ENCODE peak calls at places on chromosomes 1 and 21, in ten cellular contexts. C is mesendoderm; T is PC-9; V is neural progenitor cell; R is fibroblast of lung; W is psoas muscle; H is lower lobe of right lung; K is Panc1; L is mammary epithelial cell; X is CD4-positive, alpha-beta memory T cell. E is an unnamed sample. For H3K4me1 and H3K36me3, the result is how much of the 10 kb centered on the place peaks cover.

GRCh38 chr1:222643937-222644648 is 26.2 kb downstream of the MIA3 start:
- DNase-seq in C (peak), T (peak), V (peak), R (peak), W (peak), H (peak), K (peak), L (peak), X (peak), E (peak)

GRCh38 chr1:61261585-61261984 is 179.2 kb downstream of the NFIA start:
- DNase-seq in C (no peak), T (no peak), V (no peak), R (peak), W (no peak), H (no peak), K (no peak), L (no peak), X (no peak), E (no peak)

GRCh38 chr21:31142600-31142999 is 104.3 kb upstream of the KRTAP19-8 start:
- DNase-seq in C (peak), T (no peak), V (peak), R (no peak), W (no peak), H (no peak), K (no peak), L (no peak), X (no peak), E (no peak)

GRCh38 chr1:11653616-11654570 is at the start of gene FBXO2:
- DNase-seq in C (peak), T (peak), V (peak), R (no peak), W (peak), H (peak), K (no peak), L (peak), X (no peak), E (peak)

GRCh38 chr21:46127239-46128105 is 27.9 kb downstream of the FTCD start:
- DNase-seq in C (no peak), T (no peak), V (no peak), R (no peak), W (peak), H (peak), K (no peak), L (no peak), X (peak), E (no peak)

GRCh38 chr1:2991753-2992495 is 29.3 kb upstream of the ACTRT2 start:
- DNase-seq in C (no peak), T (no peak), V (no peak), R (no peak), W (no peak), H (no peak), K (no peak), L (no peak), X (no peak), E (no peak)

GRCh38 chr1:4518621-4519020 is 135.8 kb upstream of the AJAP1 start:
- DNase-seq in C (no peak), T (no peak), V (no peak), R (no peak), W (no peak), H (no peak), K (no peak), L (no peak), X (no peak), E (no peak)

GRCh38 chr1:48831579-48831978 is 54.9 kb upstream of the BEND5 start:
- DNase-seq in C (no peak), T (no peak), V (no peak), R (no peak), W (no peak), H (no peak), K (no peak), L (no peak), X (no peak), E (no peak)

GRCh38 chr1:212074856-212075255 is 39.3 kb downstream of the DTL start:
- DNase-seq in C (no peak), T (no peak), V (no peak), R (no peak), W (no peak), H (no peak), K (no peak), L (no peak), X (no peak), E (no peak)

GRCh38 chr1:48471103-48471502 is 901 bp downstream of the SPATA6 start:
- DNase-seq in C (peak), T (no peak), V (no peak), R (peak), W (peak), H (no peak), K (peak), L (peak), X (no peak), E (no peak)

GRCh38 chr1:219347843-219348475 is 174.3 kb downstream of the LYPLAL1 start:
- DNase-seq in C (no peak), T (no peak), V (no peak), R (peak), W (peak), H (peak), K (no peak), L (no peak), X (no peak), E (no peak)

GRCh38 chr1:179129702-179130473 is 48.0 kb downstream of the TOR3A start:
- DNase-seq in C (no peak), T (no peak), V (no peak), R (peak), W (no peak), H (no peak), K (no peak), L (peak), X (peak), E (no peak)

GRCh38 chr1:157948547-157949152 is 44.8 kb upstream of the KIRREL1 start:
- DNase-seq in C (peak), T (no peak), V (peak), R (peak), W (no peak), H (no peak), K (no peak), L (peak), X (no peak), E (peak)

GRCh38 chr1:45409243-45409642 is 69.0 kb upstream of the MUTYH start:
- DNase-seq in C (no peak), T (no peak), V (no peak), R (no peak), W (no peak), H (no peak), K (no peak), L (no peak), X (no peak), E (peak)

GRCh38 chr1:75487399-75487798 is 123.5 kb downstream of the SLC44A5 start:
- DNase-seq in C (no peak), T (no peak), V (no peak), R (no peak), W (no peak), H (no peak), K (no peak), L (no peak), X (no peak), E (no peak)

GRCh38 chr1:75492011-75492410 is 118.9 kb downstream of the SLC44A5 start:
- DNase-seq in C (no peak), T (no peak), V (no peak), R (no peak), W (no peak), H (no peak), K (no peak), L (no peak), X (no peak), E (no peak)
- H3K4me1 ChIP-seq in C (under half), T (under half), V (under half), R (under half), W (under half), H (under half), K (under half), L (under half), X (under half), E (under half)

GRCh38 chr1:161069731-161070270 is at the start of gene ARHGAP30:
- DNase-seq in C (peak), T (no peak), V (no peak), R (no peak), W (peak), H (peak), K (no peak), L (no peak), X (peak), E (no peak)
- H3K27ac ChIP-seq in C (no peak), T (no peak), V (no peak), R (no peak), W (no peak), H (peak), K (no peak), L (no peak), X (peak), E (no peak)

GRCh38 chr1:196897158-196897828 is 9.4 kb downstream of the CFHR4 start:
- DNase-seq in C (peak), T (no peak), V (peak), R (no peak), W (no peak), H (no peak), K (no peak), L (no peak), X (no peak), E (peak)
- H3K36me3 ChIP-seq in C (under half), T (under half), V (under half), R (under half), W (under half), H (under half), K (under half), L (under half), X (under half), E (under half)

GRCh38 chr1:25026757-25027450 is 96.8 kb upstream of the RUNX3 start:
- DNase-seq in C (no peak), T (no peak), V (no peak), R (no peak), W (no peak), H (no peak), K (no peak), L (no peak), X (no peak), E (no peak)

GRCh38 chr1:25026304-25026703 is 96.2 kb upstream of the RUNX3 start:
- DNase-seq in C (no peak), T (no peak), V (no peak), R (no peak), W (no peak), H (no peak), K (no peak), L (no peak), X (no peak), E (no peak)

GRCh38 chr1:25028910-25029599 is 99.0 kb upstream of the RUNX3 start:
- DNase-seq in C (no peak), T (no peak), V (no peak), R (no peak), W (no peak), H (no peak), K (no peak), L (no peak), X (peak), E (no peak)

GRCh38 chr1:25027876-25028586 is 98.0 kb upstream of the RUNX3 start:
- DNase-seq in C (no peak), T (no peak), V (no peak), R (no peak), W (no peak), H (no peak), K (no peak), L (no peak), X (no peak), E (no peak)

GRCh38 chr1:25028587-25028909 is 98.5 kb upstream of the RUNX3 start:
- DNase-seq in C (no peak), T (no peak), V (no peak), R (no peak), W (no peak), H (no peak), K (no peak), L (no peak), X (no peak), E (no peak)
- H3K4me1 ChIP-seq in C (under half), T (under half), V (under half), R (under half), W (under half), H (under half), K (under half), L (under half), X (half or more), E (under half)

DNA sequence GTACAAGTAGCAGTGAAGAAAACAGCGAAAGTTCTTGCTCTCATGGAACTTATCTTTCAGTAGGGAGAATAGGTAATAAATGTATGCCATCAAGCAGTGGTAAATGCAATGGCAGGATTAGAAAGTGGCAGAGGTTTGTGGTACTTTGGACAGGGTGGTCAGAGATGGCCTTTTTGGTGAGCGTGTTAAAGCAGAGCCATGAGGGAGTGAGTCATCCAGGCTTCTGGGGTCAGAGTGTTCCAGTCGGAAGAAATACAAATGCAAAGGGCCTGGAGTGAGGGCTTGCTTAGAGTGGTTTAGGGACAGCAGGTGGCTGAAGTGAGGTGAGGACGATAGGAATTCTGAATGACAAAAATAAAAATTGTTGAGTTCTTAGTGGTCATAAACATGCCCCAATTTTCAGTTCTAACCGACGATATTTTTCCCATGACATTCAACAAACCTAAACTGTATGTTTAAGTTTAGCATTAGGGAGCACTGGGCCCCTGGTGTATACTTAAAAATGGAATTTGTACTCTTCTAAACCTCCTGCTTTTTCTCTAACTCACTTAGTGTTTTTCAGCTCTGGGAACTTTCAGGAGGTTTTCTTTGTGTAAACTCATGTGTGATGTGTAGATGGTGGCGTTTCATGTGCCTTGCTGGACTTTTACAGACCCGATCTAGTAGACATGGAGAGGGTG is 78.2 kb downstream of the MACF1 start:
- DNase-seq in C (peak), T (no peak), V (no peak), R (peak), W (no peak), H (no peak), K (no peak), L (no peak), X (no peak), E (peak)
- H3K27ac ChIP-seq in C (no peak), T (no peak), V (no peak), R (no peak), W (no peak), H (no peak), K (no peak), L (no peak), X (no peak), E (no peak)

GRCh38 chr1:172607145-172607544 is 51.8 kb upstream of the FASLG start:
- DNase-seq in C (no peak), T (no peak), V (no peak), R (no peak), W (no peak), H (no peak), K (no peak), L (peak), X (no peak), E (no peak)
- H3K36me3 ChIP-seq in C (under half), T (under half), V (under half), R (under half), W (under half), H (half or more), K (under half), L (under half), X (under half), E (under half)

DNA sequence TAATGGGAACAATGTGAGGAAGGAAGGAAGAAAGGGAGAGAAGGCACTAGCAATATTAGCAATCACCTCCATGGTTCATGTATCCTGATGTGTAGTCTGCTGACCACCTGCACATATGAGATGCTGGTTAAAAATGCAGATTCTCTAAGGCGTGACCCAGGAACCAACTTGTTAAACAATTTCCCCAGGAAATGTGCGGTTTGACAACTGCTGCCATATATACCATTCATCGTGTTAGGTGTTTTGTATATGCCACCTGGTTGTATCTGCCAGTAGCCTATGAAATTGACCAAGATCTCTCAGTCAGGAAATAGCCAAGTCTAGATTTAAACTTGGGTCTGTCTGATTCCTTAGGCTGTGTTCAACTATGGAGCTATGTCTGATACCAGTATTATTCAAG is 4.1 kb downstream of the SEMA4A start:
- DNase-seq in C (no peak), T (no peak), V (no peak), R (no peak), W (no peak), H (no peak), K (no peak), L (no peak), X (no peak), E (no peak)
- H3K4me1 ChIP-seq in C (under half), T (under half), V (under half), R (under half), W (under half), H (under half), K (under half), L (under half), X (under half), E (under half)

GRCh38 chr1:150185481-150185880 is 35.8 kb downstream of the PLEKHO1 start:
- DNase-seq in C (no peak), T (no peak), V (no peak), R (no peak), W (no peak), H (no peak), K (no peak), L (no peak), X (no peak), E (no peak)

GRCh38 chr1:150187560-150187931 is 37.8 kb downstream of the PLEKHO1 start:
- DNase-seq in C (no peak), T (no peak), V (no peak), R (no peak), W (no peak), H (no peak), K (no peak), L (no peak), X (no peak), E (no peak)

GRCh38 chr1:150192012-150192411 is 42.3 kb downstream of the PLEKHO1 start:
- DNase-seq in C (no peak), T (peak), V (no peak), R (no peak), W (no peak), H (no peak), K (no peak), L (no peak), X (no peak), E (peak)

GRCh38 chr1:150182233-150182632 is 32.5 kb downstream of the PLEKHO1 start:
- DNase-seq in C (no peak), T (no peak), V (no peak), R (no peak), W (no peak), H (no peak), K (no peak), L (no peak), X (no peak), E (no peak)

DNA sequence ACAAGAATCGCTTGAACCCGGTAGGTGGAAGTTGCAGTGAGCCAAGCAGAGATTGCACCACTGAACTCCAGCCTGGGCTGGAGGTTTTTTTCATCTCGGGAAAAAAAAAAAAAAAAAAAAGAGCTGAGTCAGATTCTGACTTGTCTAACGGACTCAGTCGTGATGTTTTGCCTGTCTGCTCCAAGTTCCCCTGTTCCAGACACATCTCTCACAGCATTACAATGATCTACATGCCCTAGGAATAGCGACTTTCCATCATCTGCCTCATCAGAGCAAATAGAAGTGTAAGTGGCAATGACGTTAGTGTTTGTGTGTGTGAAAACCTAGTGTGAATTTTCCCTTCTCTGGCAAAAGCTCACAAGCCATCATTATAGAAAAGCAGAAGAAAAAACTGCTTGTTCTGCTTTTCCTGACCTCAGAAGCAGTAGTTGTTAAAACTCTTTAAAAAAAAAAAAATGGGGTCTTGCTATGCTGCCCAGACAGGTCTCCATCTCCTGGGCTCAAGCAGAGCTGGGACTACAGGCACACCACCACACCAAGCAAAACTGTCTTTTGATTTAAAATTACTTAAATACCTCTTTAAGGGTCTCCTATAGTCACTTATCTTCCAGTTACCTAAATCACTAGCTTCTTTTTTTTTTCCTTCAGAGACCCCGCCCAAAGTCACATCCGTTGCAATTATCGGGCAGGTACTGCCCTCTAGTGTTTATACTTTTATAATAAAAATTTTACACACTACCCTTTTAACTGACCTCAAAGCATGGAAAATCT is 37.3 kb downstream of the PLEKHO1 start:
- DNase-seq in C (peak), T (peak), V (peak), R (peak), W (no peak), H (no peak), K (peak), L (peak), X (peak), E (peak)
- H3K27ac ChIP-seq in C (no peak), T (peak), V (no peak), R (peak), W (no peak), H (peak), K (no peak), L (no peak), X (no peak), E (no peak)

E was measured in cardiac muscle cell.